ENCODE peak calls at places on chromosome 13, in six cellular contexts. O is head of caudate nucleus, B is Right ventricle myocardium superior, M is NCI-H748 treated with DMSO at 0.1 percent for 48 hours, P is bronchial epithelial cell, R is GM10248. E is an unnamed sample.

GRCh38 chr13:38819053-38819452 is 132.2 kb downstream of the FREM2 start:
- DNase-seq in O (peak; percentile 65), B (no peak), M (peak; percentile 76), P (no peak), R (no peak), E (no peak)

GRCh38 chr13:93227906-93228801 is 1.5 kb downstream of the GPC6 start:
- DNase-seq in O (peak; percentile 53), B (peak; percentile 54), M (peak; percentile 63), P (peak; percentile 45), R (no peak), E (no peak)

GRCh38 chr13:24516919-24517318 is 4.3 kb upstream of the PARP4 start:
- DNase-seq in O (no peak), B (no peak), M (no peak), P (no peak), R (no peak), E (no peak)

GRCh38 chr13:40666058-40666904 is at the start of gene FOXO1:
- DNase-seq in O (peak; percentile 87), B (peak; percentile 94), M (peak; percentile 49), P (peak; percentile 56), R (peak; percentile 98), E (peak; percentile 85)

GRCh38 chr13:112901951-112902651 is 66.9 kb upstream of the MCF2L start:
- DNase-seq in O (no peak), B (no peak), M (no peak), P (peak; percentile 14), R (no peak), E (no peak)

GRCh38 chr13:97574926-97575325 is 141.0 kb downstream of the RAP2A start:
- DNase-seq in O (peak; percentile 14), B (no peak), M (peak; percentile 32), P (peak; percentile 27), R (peak; percentile 28), E (no peak)

GRCh38 chr13:51058461-51059167 is 52.5 kb downstream of the C13orf42 start:
- DNase-seq in O (no peak), B (no peak), M (no peak), P (no peak), R (no peak), E (no peak)

GRCh38 chr13:20714563-20715339 is 11.3 kb downstream of the IL17D start:
- DNase-seq in O (no peak), B (peak; percentile 79), M (no peak), P (no peak), R (no peak), E (no peak)

GRCh38 chr13:68190826-68191225 is 960.7 kb upstream of the PCDH9 start:
- DNase-seq in O (no peak), B (no peak), M (no peak), P (peak; percentile 77), R (no peak), E (no peak)

GRCh38 chr13:24307211-24308067 is 1.9 kb upstream of the C1QTNF9 start:
- DNase-seq in O (no peak), B (no peak), M (peak; percentile 82), P (no peak), R (no peak), E (no peak)

GRCh38 chr13:113774177-113775107 is 15.4 kb downstream of the TMEM255B start:
- DNase-seq in O (no peak), B (no peak), M (no peak), P (peak; percentile 43), R (no peak), E (no peak)

GRCh38 chr13:100208596-100208995 is 119.7 kb downstream of the PCCA start:
- DNase-seq in O (no peak), B (no peak), M (no peak), P (no peak), R (no peak), E (no peak)

GRCh38 chr13:41470187-41470586 is 12.8 kb downstream of the RGCC start:
- DNase-seq in O (no peak), B (no peak), M (no peak), P (no peak), R (peak; percentile 1), E (no peak)

GRCh38 chr13:112444416-112445399 is 68.6 kb downstream of the SPACA7 start:
- DNase-seq in O (no peak), B (no peak), M (no peak), P (no peak), R (no peak), E (no peak)

GRCh38 chr13:64471916-64472315 is 2758.2 kb downstream of the PCDH9 start:
- DNase-seq in O (no peak), B (no peak), M (peak; percentile 55), P (peak; percentile 42), R (no peak), E (no peak)

GRCh38 chr13:102484329-102484728 is 82.5 kb upstream of the FGF14 start:
- DNase-seq in O (no peak), B (no peak), M (no peak), P (peak; percentile 26), R (no peak), E (no peak)

GRCh38 chr13:94978516-94978915 is 266.2 kb upstream of the SOX21 start:
- DNase-seq in O (no peak), B (no peak), M (no peak), P (no peak), R (no peak), E (no peak)

GRCh38 chr13:49641810-49642291 is 13.5 kb downstream of the ARL11 start:
- DNase-seq in O (peak; percentile 21), B (peak; percentile 66), M (no peak), P (peak; percentile 90), R (no peak), E (no peak)

GRCh38 chr13:91042870-91043269 is 304.6 kb upstream of the MIR17HG start:
- DNase-seq in O (no peak), B (no peak), M (no peak), P (no peak), R (no peak), E (no peak)

GRCh38 chr13:40028446-40028845 is 373.0 kb downstream of the COG6 start:
- DNase-seq in O (no peak), B (no peak), M (no peak), P (no peak), R (no peak), E (no peak)

GRCh38 chr13:33132644-33133440 is 116.6 kb downstream of the KL start:
- DNase-seq in O (no peak), B (no peak), M (no peak), P (no peak), R (no peak), E (no peak)

GRCh38 chr13:59587971-59588716 is 575.6 kb downstream of the DIAPH3 start:
- DNase-seq in O (no peak), B (no peak), M (no peak), P (no peak), R (no peak), E (no peak)

GRCh38 chr13:54184576-54184975 is 1156.0 kb downstream of the OLFM4 start:
- DNase-seq in O (no peak), B (no peak), M (no peak), P (no peak), R (no peak), E (no peak)

GRCh38 chr13:106033634-106034033 is 501.8 kb downstream of the EFNB2 start:
- DNase-seq in O (no peak), B (no peak), M (no peak), P (peak; percentile 54), R (no peak), E (no peak)

GRCh38 chr13:107866007-107866665 is 349.2 kb downstream of the LIG4 start:
- DNase-seq in O (peak; percentile 38), B (no peak), M (peak; percentile 79), P (no peak), R (no peak), E (no peak)

GRCh38 chr13:77994166-77994565 is 75.5 kb upstream of the EDNRB start:
- DNase-seq in O (no peak), B (no peak), M (no peak), P (no peak), R (no peak), E (no peak)

E was measured in activated T-helper 9 cell treated with anti-CD3 and anti-CD28 coated beads, Interleukin-2, amount 50 U/mL, for 16 hours.